ENCODE peak calls at places on chromosomes 12 and 14, in seven cellular contexts. D is neural progenitor cell, J is prostate gland, U is SK-N-SH, Y is upper lobe of right lung, B is MM.1S, N is sigmoid colon. M is an unnamed sample.

GRCh38 chr12:28998662-28999120 is 150.4 kb upstream of the FAR2 start:
- DNase-seq in Y (no peak), D (peak; percentile 10), B (peak; percentile 33), U (peak; percentile 23), N (no peak), J (no peak), M (no peak)

GRCh38 chr12:70557583-70558263 is 79.5 kb downstream of the PTPRB start:
- DNase-seq in N (no peak), B (no peak), Y (no peak), J (no peak), D (no peak), U (no peak), M (no peak)

GRCh38 chr12:14635776-14636175 is 60.6 kb downstream of the GUCY2C start:
- DNase-seq in D (no peak), U (no peak), Y (no peak), N (no peak), J (no peak), B (no peak), M (no peak)

GRCh38 chr12:120498870-120499515 is 3.1 kb downstream of the DYNLL1 start:
- DNase-seq in N (no peak), B (no peak), Y (no peak), J (no peak), U (no peak), D (no peak), M (no peak)

GRCh38 chr14:95895720-95896119 is 19.1 kb downstream of the TUNAR start:
- DNase-seq in J (no peak), D (peak; percentile 63), Y (no peak), N (no peak), B (peak; percentile 46), U (peak; percentile 57), M (peak; percentile 6)

GRCh38 chr12:2183556-2184541 is 131.1 kb downstream of the CACNA1C start:
- DNase-seq in U (peak; percentile 82), D (peak; percentile 42), B (peak; percentile 7), N (peak; percentile 70), Y (no peak), J (no peak), M (no peak)

GRCh38 chr14:75885829-75886228 is 96.0 kb downstream of the TGFB3 start:
- DNase-seq in U (no peak), B (no peak), Y (no peak), N (no peak), D (no peak), J (no peak), M (no peak)

GRCh38 chr12:49974231-49974675 is 1.5 kb downstream of the AQP6 start:
- DNase-seq in Y (peak; percentile 85), J (no peak), U (peak; percentile 88), B (no peak), N (peak; percentile 93), D (peak; percentile 75), M (no peak)

GRCh38 chr14:69528143-69528542 is 43.6 kb downstream of the PLEKHD1 start:
- DNase-seq in N (no peak), J (no peak), B (no peak), Y (no peak), U (no peak), D (no peak), M (no peak)

GRCh38 chr14:100159107-100159864 is at the start of gene DEGS2:
- DNase-seq in D (peak; percentile 77), J (no peak), Y (peak; percentile 85), B (peak; percentile 22), N (no peak), U (peak; percentile 83), M (peak; percentile 67)

GRCh38 chr12:74515849-74516248 is 21.8 kb upstream of the ATXN7L3B start:
- DNase-seq in Y (no peak), J (no peak), D (no peak), N (no peak), B (no peak), U (no peak), M (no peak)

GRCh38 chr12:2051700-2052625 is 824 bp upstream of the CACNA1C start:
- DNase-seq in J (no peak), D (peak; percentile 77), U (peak; percentile 59), B (no peak), Y (no peak), N (no peak), M (no peak)

GRCh38 chr12:132459270-132459669 is 30.7 kb upstream of the FBRSL1 start:
- DNase-seq in J (no peak), Y (no peak), D (no peak), U (no peak), N (no peak), B (no peak), M (no peak)

GRCh38 chr12:100518376-100518775 is 44.7 kb downstream of the NR1H4 start:
- DNase-seq in N (no peak), B (no peak), U (no peak), J (no peak), Y (no peak), D (no peak), M (no peak)

GRCh38 chr12:84727964-84728363 is 184.6 kb downstream of the SLC6A15 start:
- DNase-seq in U (no peak), B (peak; percentile 41), D (no peak), N (no peak), Y (no peak), J (no peak), M (no peak)

GRCh38 chr12:25328082-25328712 is 77.5 kb upstream of the KRAS start:
- DNase-seq in N (no peak), D (no peak), U (no peak), B (no peak), Y (no peak), J (no peak), M (no peak)

GRCh38 chr12:21819236-21819635 is 44.7 kb upstream of the KCNJ8 start:
- DNase-seq in Y (no peak), B (no peak), D (no peak), J (no peak), N (no peak), U (no peak), M (no peak)

GRCh38 chr12:90801776-90802175 is 153.2 kb downstream of the CCER1 start:
- DNase-seq in Y (no peak), B (no peak), N (no peak), J (no peak), D (no peak), U (no peak), M (no peak)

GRCh38 chr12:46483572-46484395 is 111.2 kb upstream of the SLC38A2 start:
- DNase-seq in J (no peak), Y (no peak), B (no peak), N (no peak), U (no peak), D (no peak), M (no peak)

GRCh38 chr12:106774808-106775524 is 484 bp downstream of the RIC8B start:
- DNase-seq in B (no peak), Y (no peak), J (no peak), N (peak; percentile 68), D (no peak), U (peak; percentile 74), M (peak; percentile 20)

GRCh38 chr12:48690990-48691389 is 9.0 kb upstream of the KANSL2 start:
- DNase-seq in N (no peak), B (no peak), J (no peak), U (no peak), D (no peak), Y (no peak), M (no peak)

GRCh38 chr14:73477618-73478266 is 13.0 kb upstream of the RIOX1 start:
- DNase-seq in N (peak; percentile 44), D (no peak), B (no peak), Y (no peak), J (no peak), U (no peak), M (no peak)

GRCh38 chr12:46271846-46272245 is 3.0 kb upstream of the SLC38A1 start:
- DNase-seq in U (no peak), J (no peak), D (no peak), N (no peak), Y (no peak), B (no peak), M (no peak)

DNA sequence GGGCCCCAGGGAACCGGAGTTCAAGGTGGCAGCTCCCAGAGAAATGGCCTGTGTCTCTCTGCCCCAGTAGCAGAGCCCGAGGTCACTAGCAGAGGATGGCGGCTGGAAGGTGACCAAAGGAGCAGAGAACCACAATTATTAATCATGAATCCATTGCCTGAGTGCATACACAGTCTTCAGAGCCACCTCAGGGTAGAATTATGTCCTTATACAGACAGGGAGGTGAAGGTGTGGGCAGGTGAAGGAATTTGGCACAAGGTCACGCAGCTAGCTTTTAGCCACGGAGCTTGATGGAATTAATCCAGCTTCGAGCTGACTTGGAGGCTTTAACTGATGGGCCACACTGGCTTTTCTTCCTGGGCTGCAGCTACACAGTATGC is 93.2 kb downstream of the LRRC74A start:
- DNase-seq in U (no peak), N (no peak), J (peak; percentile 42), Y (no peak), D (no peak), B (no peak), M (no peak)
- H3K4me1 ChIP-seq in U (peaks cover 69% of the 10 kb centered on the region), N (peaks cover 53% of the 10 kb centered on the region), J (peaks cover 43% of the 10 kb centered on the region), Y (peaks cover 37% of the 10 kb centered on the region), D (peaks cover 56% of the 10 kb centered on the region), B (no peaks in the 10 kb centered on the region), M (peaks cover 17% of the 10 kb centered on the region)

DNA sequence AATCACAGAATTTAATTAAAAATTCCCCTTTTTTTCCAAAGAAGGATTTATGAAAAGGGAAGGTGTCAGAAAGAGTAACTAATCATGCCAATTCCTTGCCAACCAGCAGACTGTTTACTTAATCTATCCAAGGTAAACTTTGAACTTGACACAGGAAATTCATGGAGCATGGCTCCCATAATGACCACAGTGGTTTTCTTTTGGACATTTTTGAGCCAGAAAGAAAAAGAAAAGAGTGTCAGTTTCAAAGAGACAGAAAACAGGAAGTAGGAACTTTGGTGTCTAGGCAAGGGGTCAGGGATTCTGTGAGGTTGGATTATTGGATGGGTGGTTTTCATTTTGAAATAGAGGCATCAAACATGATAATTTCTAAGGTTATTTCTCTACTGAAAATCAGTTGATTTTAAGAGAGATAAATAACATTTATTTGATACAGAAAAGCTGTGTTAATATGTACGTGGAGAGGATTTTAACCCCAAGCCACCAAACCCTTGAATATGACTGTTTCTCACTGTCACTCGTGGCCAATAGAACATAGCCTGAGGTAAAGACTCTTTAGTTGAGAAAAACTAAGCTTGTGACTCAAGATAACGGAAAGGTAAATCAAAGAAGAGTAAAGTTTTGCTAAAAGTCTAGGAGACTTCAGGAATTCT is 196.1 kb downstream of the TTC6 start:
- DNase-seq in N (no peak), D (no peak), U (no peak), J (no peak), B (no peak), Y (no peak), M (no peak)
- H3K27ac ChIP-seq in N (no peak overlapping the region), D (no peak overlapping the region), U (no peak overlapping the region), J (no peak overlapping the region), B (no peak overlapping the region), Y (no peak overlapping the region), M (no peak overlapping the region)

GRCh38 chr14:64801800-64802199 is 77.9 kb downstream of the SPTB start:
- DNase-seq in D (peak; percentile 77), N (no peak), U (peak; percentile 78), B (no peak), J (no peak), Y (no peak), M (no peak)
- TF ChIP-seq CTCF in D (peak; percentile 84), N (no peak), U (peak; percentile 75), B (peak; percentile 37), J (peak; percentile 17), Y (peak; percentile 24), M (no peak)

DNA sequence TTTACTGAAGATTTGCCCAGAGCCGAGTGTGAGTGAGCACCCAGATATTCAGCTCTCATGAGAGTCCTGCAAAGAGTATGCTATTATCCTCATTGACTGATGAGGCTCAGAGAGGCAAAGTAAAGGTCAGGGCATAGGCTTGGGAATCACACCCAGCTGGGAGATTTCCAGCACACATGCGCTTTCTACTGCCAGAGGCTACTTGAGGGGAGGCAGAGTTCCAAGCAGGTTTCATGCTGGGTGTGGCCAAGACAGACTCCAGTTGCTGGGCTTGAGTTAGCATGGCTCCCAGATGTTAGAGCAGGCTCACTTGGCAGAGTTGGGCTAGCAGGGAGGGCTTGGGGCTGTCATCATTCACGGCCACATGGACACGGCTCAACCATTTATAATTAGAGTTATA is 14.4 kb upstream of the FAM181A start:
- DNase-seq in D (no peak), U (no peak), J (no peak), B (no peak), N (no peak), Y (no peak), M (no peak)
- H3K4me1 ChIP-seq in D (no peaks in the 10 kb centered on the region), U (no peaks in the 10 kb centered on the region), J (no peaks in the 10 kb centered on the region), B (no peaks in the 10 kb centered on the region), N (no peaks in the 10 kb centered on the region), Y (no peaks in the 10 kb centered on the region), M (no peaks in the 10 kb centered on the region)

M was measured in CD8-positive, alpha-beta T cell.